ENCODE peak calls at places on chromosomes 4 and X, in eight cellular contexts. O is AG10803, C is SK-N-SH, K is upper lobe of left lung, I is choroid plexus epithelial cell, W is progenitor cell of endocrine pancreas, A is WTC11, U is PC-3. G is an unnamed sample.

GRCh38 chr4:94244829-94245185 is 37.1 kb downstream of the SMARCAD1 start:
- DNase-seq in W (no peak), A (no peak), K (no peak), C (no peak), O (no peak), I (no peak), U (no peak), G (no peak)

GRCh38 chr4:77818667-77819408 is at the start of gene CNOT6L:
- DNase-seq in U (peak), O (peak), C (peak), I (peak), K (peak), W (peak), A (peak), G (peak)

GRCh38 chr4:98682719-98683118 is 24.3 kb upstream of the TSPAN5 start:
- DNase-seq in A (no peak), I (peak), U (peak), W (no peak), C (peak), O (peak), K (no peak), G (no peak)

GRCh38 chrX:10725071-10725470 is 104.7 kb upstream of the MID1 start:
- DNase-seq in A (no peak), U (peak), O (no peak), I (peak), K (no peak), C (peak), W (no peak), G (no peak)

GRCh38 chr4:105140684-105141490 is 5.8 kb upstream of the TET2 start:
- DNase-seq in U (peak), K (peak), I (peak), O (peak), W (no peak), C (peak), A (no peak), G (no peak)

GRCh38 chr4:142248946-142249345 is 597.2 kb downstream of the INPP4B start:
- DNase-seq in C (no peak), I (peak), K (no peak), W (no peak), U (peak), A (no peak), O (peak), G (no peak)

GRCh38 chr4:15729910-15730533 is 27.2 kb downstream of the BST1 start:
- DNase-seq in A (no peak), U (peak), O (peak), K (no peak), W (no peak), I (peak), C (peak), G (no peak)

GRCh38 chr4:138235419-138235952 is 6.7 kb downstream of the SLC7A11 start:
- DNase-seq in O (peak), K (no peak), U (peak), W (no peak), A (no peak), I (peak), C (peak), G (no peak)

GRCh38 chr4:1784789-1785591 is 8.1 kb upstream of the FGFR3 start:
- DNase-seq in A (no peak), W (no peak), I (no peak), C (peak), K (no peak), O (no peak), U (no peak), G (no peak)

GRCh38 chr4:94711635-94712034 is 46.1 kb upstream of the BMPR1B start:
- DNase-seq in C (no peak), W (no peak), O (peak), I (peak), A (no peak), K (no peak), U (no peak), G (no peak)

GRCh38 chr4:16875487-16875886 is 23.0 kb downstream of the LDB2 start:
- DNase-seq in K (no peak), C (no peak), W (no peak), U (no peak), A (no peak), O (peak), I (peak), G (peak)

GRCh38 chrX:138847930-138848329 is 136.4 kb upstream of the FGF13 start:
- DNase-seq in U (peak), W (no peak), C (no peak), K (no peak), I (peak), A (no peak), O (peak), G (no peak)
- TF ChIP-seq CTCF in U (peak), W (peak), C (no peak), K (no peak), I (no peak), A (no peak), O (peak), G (no peak)

DNA sequence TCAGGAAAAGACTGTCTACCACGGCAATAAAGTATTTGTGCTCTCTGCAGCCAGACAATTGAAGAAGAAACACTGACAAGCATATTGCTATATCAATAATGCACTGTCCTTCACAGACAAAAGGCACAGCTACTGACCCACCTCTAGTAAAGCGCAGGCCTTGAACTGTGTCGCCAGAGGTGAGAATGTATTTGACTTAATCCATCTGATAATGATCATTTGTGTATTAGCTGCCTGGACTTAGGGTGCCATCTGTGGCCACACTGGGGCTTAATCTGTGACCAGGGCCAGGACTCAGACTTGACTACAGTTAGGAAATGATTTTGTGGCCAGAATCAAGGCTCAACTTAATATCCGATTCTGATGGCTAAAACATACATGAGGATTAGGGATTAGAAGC is 260.4 kb downstream of the SMARCA1 start:
- DNase-seq in O (no peak), A (no peak), C (no peak), W (no peak), U (no peak), K (no peak), I (no peak), G (no peak)
- TF ChIP-seq CTCF in O (no peak), A (no peak), C (no peak), W (no peak), U (no peak), K (no peak), I (no peak), G (no peak)

GRCh38 chr4:183659029-183659870 is at the start of the genes RWDD4 and TRAPPC11:
- DNase-seq in A (peak), U (peak), C (peak), W (peak), I (peak), O (peak), K (peak), G (peak)

GRCh38 chr4:183657564-183657963 is 1.4 kb downstream of the RWDD4 start:
- DNase-seq in I (peak), C (no peak), U (no peak), O (peak), K (no peak), A (no peak), W (no peak), G (no peak)

GRCh38 chr4:183659919-183660318 is 826 bp downstream of the TRAPPC11 start:
- DNase-seq in K (no peak), O (no peak), A (no peak), I (peak), W (no peak), U (peak), C (peak), G (no peak)

DNA sequence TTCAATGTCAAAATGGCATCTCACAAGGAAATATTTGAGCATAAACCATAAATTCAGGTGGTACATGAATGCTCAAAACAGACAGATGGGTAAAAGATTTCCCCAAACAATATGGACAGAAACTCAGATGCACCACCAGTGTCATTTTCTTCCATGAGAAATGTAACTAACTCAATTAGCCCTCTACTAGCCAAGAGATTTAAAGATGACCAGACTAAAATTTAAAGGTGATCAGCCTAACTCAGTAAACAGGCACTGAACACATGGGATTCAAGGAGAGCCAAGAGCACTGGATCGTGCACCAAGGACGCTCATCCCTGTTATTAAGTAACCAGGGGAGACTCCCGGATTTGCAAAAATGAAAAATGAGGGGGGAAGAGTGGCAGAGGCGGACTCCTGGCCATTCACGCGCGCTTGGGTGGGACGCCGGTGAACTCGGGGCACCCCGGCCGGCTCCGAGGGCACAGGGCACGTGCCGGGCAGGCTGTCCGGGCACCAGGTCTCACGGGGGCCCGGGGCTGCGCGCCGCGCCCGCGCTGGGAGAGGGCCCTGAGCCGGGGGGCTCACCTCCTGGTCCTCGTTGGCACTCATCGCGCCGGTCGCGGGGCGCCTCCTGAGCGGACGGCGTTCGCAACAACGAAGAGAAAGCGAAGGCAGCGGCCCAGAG is 490 bp downstream of the RWDD4 start:
- DNase-seq in K (peak), U (peak), I (peak), O (peak), C (peak), A (peak), W (peak), G (peak)
- TF ChIP-seq CTCF in K (no peak), U (no peak), I (no peak), O (no peak), C (no peak), A (no peak), W (no peak), G (no peak)

GRCh38 chrX:42691196-42691595 is 86.8 kb downstream of the PPP1R2C start:
- DNase-seq in C (no peak), U (no peak), O (no peak), K (no peak), I (no peak), W (no peak), A (no peak), G (no peak)

GRCh38 chrX:42696551-42697129 is 81.3 kb downstream of the PPP1R2C start:
- DNase-seq in O (no peak), U (no peak), A (no peak), I (no peak), C (no peak), W (no peak), K (no peak), G (no peak)

GRCh38 chrX:42697544-42697943 is 80.4 kb downstream of the PPP1R2C start:
- DNase-seq in U (no peak), K (no peak), I (no peak), O (no peak), A (no peak), W (no peak), C (no peak), G (no peak)

GRCh38 chrX:42695800-42696358 is 82.1 kb downstream of the PPP1R2C start:
- DNase-seq in K (no peak), I (no peak), U (no peak), C (no peak), O (no peak), A (no peak), W (no peak), G (no peak)

DNA sequence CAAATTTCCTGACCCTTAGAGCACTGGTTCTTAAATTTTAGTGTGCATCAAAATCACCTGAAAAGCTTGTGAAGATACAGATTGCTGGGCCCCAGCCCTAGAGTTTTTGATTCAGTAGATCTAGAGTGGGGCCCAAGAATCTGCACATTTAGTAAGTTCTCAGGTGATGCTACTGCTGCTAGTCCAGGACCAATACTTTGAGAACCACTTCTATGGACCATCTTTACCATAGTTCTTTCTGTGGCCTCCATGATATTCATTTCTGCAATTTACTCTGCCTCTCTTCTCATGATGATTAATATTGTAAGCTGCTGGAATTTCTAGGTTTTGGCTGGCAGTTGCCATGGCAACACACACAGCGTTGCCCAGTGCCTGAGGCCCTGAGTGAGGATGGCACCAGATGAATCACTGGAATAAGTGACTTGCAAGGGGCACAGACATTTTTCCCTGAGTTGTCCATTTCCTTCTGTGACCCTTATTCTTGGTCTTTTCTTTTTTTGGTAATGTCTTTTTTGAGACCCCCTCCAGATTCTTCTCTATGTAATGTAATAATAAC is 83.6 kb downstream of the PPP1R2C start:
- DNase-seq in K (no peak), C (no peak), O (no peak), I (no peak), W (no peak), A (no peak), U (no peak), G (no peak)
- TF ChIP-seq CTCF in K (no peak), C (no peak), O (no peak), I (no peak), W (no peak), A (no peak), U (no peak), G (no peak)

DNA sequence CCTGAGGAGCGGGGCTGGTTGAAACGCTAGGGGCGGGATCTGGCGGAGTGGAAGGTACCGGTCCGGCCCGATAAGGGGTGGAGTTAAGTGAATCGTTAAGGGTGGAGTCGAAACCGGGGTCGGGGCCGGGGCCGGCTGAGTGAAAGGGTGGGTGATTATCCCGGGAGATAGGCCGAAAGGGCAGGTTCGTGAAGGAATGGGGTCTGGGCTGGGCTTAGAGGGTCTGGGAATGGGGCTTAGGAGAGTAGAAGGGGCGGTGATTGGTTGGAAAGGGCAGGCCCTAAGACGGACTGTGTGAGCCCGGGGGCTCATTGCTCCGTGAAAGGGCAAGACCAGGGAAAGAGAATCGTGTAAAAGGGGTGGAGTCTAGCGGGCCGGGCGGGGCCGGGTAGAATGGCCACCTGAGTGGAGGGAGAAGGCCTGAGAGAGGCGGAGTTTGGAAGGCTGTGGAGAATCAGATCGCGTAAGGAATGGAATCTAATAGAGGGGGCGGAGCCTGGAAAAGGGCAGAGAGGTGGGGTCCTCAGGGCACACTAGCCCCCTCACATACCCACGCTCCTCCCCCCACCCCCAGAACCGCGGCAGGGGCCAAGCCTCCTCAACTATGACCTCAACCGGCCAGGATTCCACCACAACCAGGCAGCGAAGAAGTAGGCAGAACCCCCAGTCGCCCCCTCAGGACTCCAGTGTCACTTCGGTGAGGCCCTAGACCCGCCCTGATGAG is 384 bp downstream of the HDAC6 start:
- DNase-seq in K (peak), W (peak), C (peak), U (peak), I (peak), O (peak), A (peak), G (peak)
- TF ChIP-seq CTCF in K (no peak), W (no peak), C (no peak), U (no peak), I (no peak), O (no peak), A (no peak), G (no peak)

GRCh38 chr4:150903603-150904002 is 111.5 kb downstream of the LRBA start:
- DNase-seq in A (no peak), W (no peak), K (no peak), U (no peak), I (no peak), O (no peak), C (no peak), G (no peak)
- TF ChIP-seq CTCF in A (no peak), W (no peak), K (no peak), U (no peak), I (no peak), O (no peak), C (no peak), G (no peak)

GRCh38 chr4:48575964-48576363 is 85.9 kb downstream of the ZAR1 start:
- DNase-seq in W (no peak), I (peak), K (no peak), U (peak), C (no peak), A (no peak), O (peak), G (no peak)

GRCh38 chr4:48578132-48578964 is 88.3 kb downstream of the ZAR1 start:
- DNase-seq in I (peak), U (peak), O (peak), A (peak), C (peak), K (peak), W (peak), G (peak)
- TF ChIP-seq CTCF in I (peak), U (peak), O (peak), A (peak), C (peak), K (peak), W (peak), G (peak)

G was measured in glutamatergic neuron.